ENCODE peak calls at places on chromosomes 4 and X, in seven cellular contexts. E, I, B, U, J, O and T are unnamed samples.

GRCh38 chr4:73780243-73780642 is 39.9 kb downstream of the CXCL8 start:
- DNase-seq in I (no peak), E (no peak), J (no peak), U (no peak), B (no peak), O (no peak), T (no peak)

GRCh38 chr4:177511611-177512010 is 69.4 kb upstream of the AGA start:
- DNase-seq in J (no peak), B (no peak), I (no peak), U (peak; percentile 88), E (no peak), O (no peak), T (no peak)

GRCh38 chrX:151396042-151396826 is 772 bp upstream of the VMA21 start:
- DNase-seq in U (peak; percentile 26), J (no peak), O (peak; percentile 4), B (peak; percentile 64), I (no peak), E (peak; percentile 27), T (peak; percentile 20)

GRCh38 chrX:21940356-21940829 is at the start of gene SMS:
- DNase-seq in O (no peak), E (peak; percentile 74), I (peak; percentile 62), B (peak; percentile 89), J (peak; percentile 82), U (peak; percentile 81), T (no peak)

GRCh38 chr4:109429545-109429944 is 4.1 kb upstream of the SEC24B start:
- DNase-seq in B (no peak), E (no peak), J (peak; percentile 57), O (no peak), U (no peak), I (no peak), T (no peak)

GRCh38 chr4:7050481-7051143 is 7.4 kb downstream of the TADA2B start:
- DNase-seq in O (no peak), E (no peak), B (no peak), U (no peak), I (no peak), J (no peak), T (no peak)

GRCh38 chrX:117570160-117570559 is 546.5 kb downstream of the KLHL13 start:
- DNase-seq in E (no peak), I (no peak), J (no peak), B (no peak), U (no peak), O (no peak), T (no peak)

GRCh38 chr4:153337686-153338085 is 6.8 kb upstream of the MND1 start:
- DNase-seq in U (no peak), I (no peak), B (no peak), E (no peak), O (no peak), J (no peak), T (no peak)

GRCh38 chr4:179196511-179196910 is 1754.3 kb upstream of the AGA start:
- DNase-seq in E (peak; percentile 34), J (no peak), U (peak; percentile 57), O (no peak), B (no peak), I (no peak), T (peak; percentile 24)

GRCh38 chr4:86670739-86671138 is 76.6 kb downstream of the PTPN13 start:
- DNase-seq in B (no peak), U (peak; percentile 91), I (no peak), J (peak; percentile 77), E (no peak), O (no peak), T (peak; percentile 29)

GRCh38 chrX:104987063-104987462 is 233.4 kb downstream of the TEX13A start:
- DNase-seq in U (peak; percentile 91), O (no peak), J (peak; percentile 0), I (no peak), E (no peak), B (no peak), T (no peak)

GRCh38 chrX:18252644-18253359 is 32.1 kb upstream of the BEND2 start:
- DNase-seq in U (no peak), I (no peak), E (peak; percentile 45), B (no peak), J (peak; percentile 22), O (no peak), T (no peak)

GRCh38 chr4:52202931-52203330 is 151.8 kb downstream of the SPATA18 start:
- DNase-seq in U (no peak), E (no peak), O (no peak), J (no peak), B (no peak), I (no peak), T (no peak)

GRCh38 chr4:107989162-107989536 is 540 bp upstream of the HADH start:
- DNase-seq in J (no peak), I (no peak), O (no peak), E (no peak), B (no peak), U (no peak), T (no peak)

GRCh38 chr4:176791591-176792347 is 953 bp downstream of the VEGFC start:
- DNase-seq in B (peak; percentile 64), E (peak; percentile 58), O (no peak), I (no peak), U (peak; percentile 38), J (peak; percentile 58), T (no peak)

GRCh38 chrX:72105436-72105835 is 26.3 kb downstream of the RTL5 start:
- DNase-seq in I (no peak), U (no peak), J (no peak), O (no peak), B (no peak), E (no peak), T (no peak)

GRCh38 chrX:38150993-38151392 is 69.7 kb downstream of the SRPX start:
- DNase-seq in I (no peak), U (no peak), O (no peak), B (no peak), E (no peak), J (no peak), T (no peak)

GRCh38 chr4:130210871-130211270 is 1114.9 kb downstream of the C4orf33 start:
- DNase-seq in J (peak; percentile 65), B (no peak), E (no peak), O (no peak), I (no peak), U (peak; percentile 47), T (peak; percentile 64)

DNA sequence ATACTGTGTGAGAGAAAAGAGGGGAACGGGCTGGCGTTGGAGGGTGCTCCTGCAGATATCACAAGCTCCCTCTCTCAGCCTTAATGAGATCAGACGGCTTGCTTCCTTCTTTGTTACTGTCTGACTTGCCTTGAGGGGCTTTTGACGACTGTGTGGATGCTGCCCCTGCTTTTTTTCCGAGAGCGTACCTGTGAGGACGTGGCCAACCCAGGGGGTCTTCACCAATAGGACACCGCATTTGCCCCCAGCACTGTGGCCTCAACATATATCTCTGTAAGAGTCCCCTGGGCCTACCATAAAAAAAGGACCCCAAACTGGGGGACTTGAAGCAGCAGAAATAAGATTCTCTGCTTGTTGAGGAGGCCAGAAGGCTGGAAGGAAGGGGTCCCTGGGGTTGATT is 143.9 kb downstream of the SHOX start:
- DNase-seq in B (peak; percentile 12), E (no peak), J (no peak), O (no peak), U (no peak), I (no peak), T (no peak)
- TF ChIP-seq CTCF in B (no peak), E (no peak), J (no peak), O (no peak), U (no peak), I (no peak), T (no peak)

GRCh38 chr4:84803121-84803520 is 163.4 kb downstream of the WDFY3 start:
- DNase-seq in I (no peak), E (no peak), U (no peak), O (no peak), B (no peak), J (no peak), T (no peak)
- H3K4me3 ChIP-seq in I (no peak overlapping the region), E (no peak overlapping the region), U (no peak overlapping the region), O (no peak overlapping the region), B (no peak overlapping the region), J (no peak overlapping the region), T (no peak overlapping the region)

GRCh38 chrX:806586-806985 is 176.0 kb downstream of the SHOX start:
- DNase-seq in I (no peak), E (no peak), O (no peak), B (no peak), J (no peak), U (no peak), T (no peak)
- TF ChIP-seq CTCF in I (no peak), E (no peak), O (no peak), B (no peak), J (no peak), U (no peak), T (no peak)

GRCh38 chr4:140253556-140254027 is 99.6 kb upstream of the MAML3 start:
- DNase-seq in O (no peak), I (no peak), U (no peak), B (no peak), J (no peak), E (no peak), T (no peak)
- H3K4me3 ChIP-seq in O (peak overlapping the region; percentile 85), I (no peak overlapping the region), U (peak overlapping the region; percentile 59), B (no peak overlapping the region), J (no peak overlapping the region), E (peak overlapping the region; percentile 65), T (no peak overlapping the region)

DNA sequence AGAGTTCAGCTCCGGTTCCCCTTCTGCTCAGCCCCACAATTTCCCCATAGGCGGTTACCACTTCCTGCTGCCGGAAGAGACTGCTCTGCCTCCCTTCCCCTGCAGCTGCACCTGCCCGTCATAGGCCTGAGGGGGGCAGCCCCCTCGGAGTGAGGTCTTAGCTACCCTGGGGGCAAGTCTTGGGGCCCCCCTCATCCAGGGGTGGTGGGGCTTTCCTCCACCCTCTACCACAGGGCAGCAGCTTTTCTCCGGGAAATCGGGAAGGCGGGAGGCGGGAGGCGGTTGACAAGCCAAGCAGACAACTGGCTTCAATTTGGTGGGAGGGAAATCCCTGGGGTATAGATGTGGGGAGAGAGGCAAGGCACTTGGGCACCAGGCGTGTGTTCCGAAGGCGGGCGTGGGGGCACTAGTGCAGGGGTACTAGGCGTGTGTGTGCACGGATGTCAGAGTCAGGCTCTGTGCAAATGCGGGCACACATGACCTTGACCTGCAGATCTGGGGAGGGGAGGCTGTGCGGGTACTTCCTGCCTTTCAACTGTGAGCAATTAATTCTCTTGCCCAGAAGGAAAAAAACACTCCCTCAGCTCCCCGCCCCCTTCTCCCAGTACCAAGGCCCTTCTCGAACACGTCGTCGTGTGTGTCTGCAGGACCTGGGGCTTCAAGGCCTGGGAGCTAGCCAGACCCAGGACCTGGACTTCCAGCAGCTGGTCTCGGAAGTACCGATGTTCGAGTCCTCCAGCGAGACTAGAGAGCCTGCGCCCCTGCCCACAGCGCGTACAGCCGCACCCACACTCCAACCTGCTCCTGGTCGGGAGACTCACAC is 1.0 kb upstream of the ARHGAP4 start:
- DNase-seq in B (peak; percentile 74), O (no peak), U (peak; percentile 31), I (no peak), J (peak; percentile 51), E (no peak), T (no peak)
- TF ChIP-seq CTCF in B (no peak), O (no peak), U (no peak), I (no peak), J (no peak), E (no peak), T (no peak)